ENCODE peak calls at places on chromosomes 1 and 21, in nine cellular contexts. I, C, R, N, G, S, E, K and O are unnamed samples.

GRCh38 chr21:42413500-42413899 is 9.8 kb downstream of the UBASH3A start:
- DNase-seq in I (no peak), C (no peak), R (no peak), N (no peak), G (no peak), S (no peak), E (no peak), K (no peak), O (no peak)

GRCh38 chr1:50048791-50049190 is 25.0 kb upstream of the AGBL4 start:
- DNase-seq in I (no peak), C (no peak), R (no peak), N (no peak), G (no peak), S (no peak), E (no peak), K (no peak), O (no peak)

GRCh38 chr1:200628223-200628868 is 7.8 kb upstream of the KIF14 start:
- DNase-seq in I (no peak), C (peak; percentile 11), R (no peak), N (no peak), G (no peak), S (no peak), E (no peak), K (no peak), O (no peak)

GRCh38 chr1:178004926-178005391 is 35.1 kb upstream of the SEC16B start:
- DNase-seq in I (no peak), C (no peak), R (no peak), N (no peak), G (no peak), S (no peak), E (no peak), K (peak; percentile 66), O (no peak)

GRCh38 chr1:28102169-28102568 is 13.8 kb upstream of the EYA3 start:
- DNase-seq in I (no peak), C (no peak), R (no peak), N (no peak), G (no peak), S (no peak), E (no peak), K (no peak), O (no peak)

GRCh38 chr1:203120325-203121138 is 7.0 kb upstream of the ADORA1 start:
- DNase-seq in I (no peak), C (no peak), R (no peak), N (no peak), G (no peak), S (no peak), E (no peak), K (no peak), O (peak; percentile 30)

GRCh38 chr1:201737350-201738060 is 91.5 kb upstream of the IPO9 start:
- DNase-seq in I (no peak), C (no peak), R (no peak), N (no peak), G (peak; percentile 89), S (no peak), E (no peak), K (peak; percentile 92), O (no peak)

GRCh38 chr1:209803568-209803967 is 2.4 kb downstream of the IRF6 start:
- DNase-seq in I (no peak), C (no peak), R (no peak), N (no peak), G (no peak), S (no peak), E (no peak), K (no peak), O (no peak)

GRCh38 chr1:81756872-81757271 is 43.9 kb upstream of the ADGRL2 start:
- DNase-seq in I (no peak), C (no peak), R (no peak), N (no peak), G (no peak), S (no peak), E (no peak), K (peak; percentile 41), O (no peak)

GRCh38 chr1:111704776-111705175 is 34.4 kb downstream of the INKA2 start:
- DNase-seq in I (no peak), C (no peak), R (no peak), N (no peak), G (no peak), S (no peak), E (no peak), K (peak; percentile 22), O (no peak)

GRCh38 chr1:176559474-176560390 is 96.8 kb downstream of the PAPPA2 start:
- DNase-seq in I (no peak), C (peak; percentile 68), R (peak; percentile 19), N (peak; percentile 40), G (peak; percentile 40), S (no peak), E (peak; percentile 84), K (peak; percentile 50), O (peak; percentile 49)

GRCh38 chr1:164602142-164602429 is 43.1 kb downstream of the PBX1 start:
- DNase-seq in I (no peak), C (peak; percentile 94), R (peak; percentile 16), N (peak; percentile 86), G (no peak), S (no peak), E (no peak), K (no peak), O (no peak)

GRCh38 chr1:185066181-185066580 is 20.8 kb downstream of the RNF2 start:
- DNase-seq in I (no peak), C (no peak), R (no peak), N (no peak), G (no peak), S (no peak), E (no peak), K (no peak), O (no peak)

GRCh38 chr1:172966844-172967540 is 83.7 kb downstream of the TNFSF18 start:
- DNase-seq in I (no peak), C (no peak), R (no peak), N (no peak), G (no peak), S (no peak), E (no peak), K (peak; percentile 60), O (peak; percentile 25)

GRCh38 chr1:214551052-214551435 is 358 bp downstream of the PTPN14 start:
- DNase-seq in I (no peak), C (peak; percentile 47), R (no peak), N (peak; percentile 62), G (peak; percentile 80), S (no peak), E (no peak), K (peak; percentile 21), O (no peak)

GRCh38 chr1:112508242-112509004 is at the start of gene WNT2B:
- DNase-seq in I (no peak), C (no peak), R (peak; percentile 63), N (peak; percentile 36), G (no peak), S (peak; percentile 52), E (no peak), K (no peak), O (peak; percentile 40)

GRCh38 chr1:194076646-194077045 is 890.2 kb upstream of the B3GALT2 start:
- DNase-seq in I (no peak), C (no peak), R (no peak), N (no peak), G (no peak), S (no peak), E (no peak), K (peak; percentile 41), O (no peak)

DNA sequence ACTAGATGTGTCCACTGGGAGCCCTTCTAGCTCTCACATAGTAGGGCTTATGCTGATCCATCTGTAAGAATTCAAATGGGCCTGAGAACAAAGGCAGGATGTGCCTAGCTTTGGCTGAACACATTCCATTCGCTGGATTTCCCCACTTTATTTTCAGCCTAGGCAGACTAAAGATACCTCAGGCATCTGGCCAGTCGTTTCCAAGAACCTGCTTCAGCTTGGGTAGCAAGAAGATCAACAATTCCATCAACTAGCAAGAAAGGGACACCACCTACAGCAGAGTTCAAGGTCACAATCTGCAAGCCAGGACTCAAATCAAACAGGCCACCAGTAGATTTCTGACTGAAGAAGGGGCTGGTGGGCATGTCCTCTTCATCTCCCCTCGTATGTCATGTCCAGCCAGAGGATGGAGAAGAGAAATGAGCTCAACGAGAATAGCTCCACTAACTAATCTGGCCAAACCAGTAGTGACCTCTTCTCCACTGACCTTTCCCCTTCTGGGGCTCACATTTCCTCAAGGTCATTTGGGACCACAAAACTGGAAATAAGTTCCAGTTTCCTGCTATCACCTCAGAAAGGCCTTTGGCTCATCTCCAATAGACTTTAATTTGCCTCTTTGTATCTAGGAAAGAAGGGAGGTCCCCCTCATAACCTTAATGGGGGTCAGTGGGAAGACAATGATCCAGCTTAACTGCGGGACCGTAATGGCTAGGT is 14.2 kb downstream of the TXNIP start:
- DNase-seq in I (no peak), C (no peak), R (no peak), N (peak; percentile 25), G (no peak), S (no peak), E (no peak), K (no peak), O (no peak)
- H3K4me3 ChIP-seq in I (no peak overlapping the region), C (no peak overlapping the region), R (no peak overlapping the region), N (no peak overlapping the region), G (no peak overlapping the region), S (no peak overlapping the region), E (no peak overlapping the region), K (no peak overlapping the region), O (no peak overlapping the region)

GRCh38 chr1:243495442-243496172 is 239.8 kb downstream of the SDCCAG8 start:
- DNase-seq in I (no peak), C (peak; percentile 27), R (no peak), N (no peak), G (peak; percentile 51), S (no peak), E (no peak), K (peak; percentile 64), O (no peak)
- H3K4me1 ChIP-seq in I (no peaks in the 10 kb centered on the region), C (no peaks in the 10 kb centered on the region), R (no peaks in the 10 kb centered on the region), N (peaks cover 4% of the 10 kb centered on the region), G (no peaks in the 10 kb centered on the region), S (no peaks in the 10 kb centered on the region), E (no peaks in the 10 kb centered on the region), K (peaks cover 9% of the 10 kb centered on the region), O (no peaks in the 10 kb centered on the region)

GRCh38 chr1:228231192-228231591 is 23.3 kb downstream of the OBSCN start:
- DNase-seq in I (no peak), C (no peak), R (no peak), N (no peak), G (no peak), S (no peak), E (no peak), K (no peak), O (no peak)
- H3K36me3 ChIP-seq in I (peaks cover 53% of the 10 kb centered on the region), C (no peaks in the 10 kb centered on the region), R (no peaks in the 10 kb centered on the region), N (no peaks in the 10 kb centered on the region), G (no peaks in the 10 kb centered on the region), S (no peaks in the 10 kb centered on the region), E (peaks cover 8% of the 10 kb centered on the region), K (no peaks in the 10 kb centered on the region), O (no peaks in the 10 kb centered on the region)

DNA sequence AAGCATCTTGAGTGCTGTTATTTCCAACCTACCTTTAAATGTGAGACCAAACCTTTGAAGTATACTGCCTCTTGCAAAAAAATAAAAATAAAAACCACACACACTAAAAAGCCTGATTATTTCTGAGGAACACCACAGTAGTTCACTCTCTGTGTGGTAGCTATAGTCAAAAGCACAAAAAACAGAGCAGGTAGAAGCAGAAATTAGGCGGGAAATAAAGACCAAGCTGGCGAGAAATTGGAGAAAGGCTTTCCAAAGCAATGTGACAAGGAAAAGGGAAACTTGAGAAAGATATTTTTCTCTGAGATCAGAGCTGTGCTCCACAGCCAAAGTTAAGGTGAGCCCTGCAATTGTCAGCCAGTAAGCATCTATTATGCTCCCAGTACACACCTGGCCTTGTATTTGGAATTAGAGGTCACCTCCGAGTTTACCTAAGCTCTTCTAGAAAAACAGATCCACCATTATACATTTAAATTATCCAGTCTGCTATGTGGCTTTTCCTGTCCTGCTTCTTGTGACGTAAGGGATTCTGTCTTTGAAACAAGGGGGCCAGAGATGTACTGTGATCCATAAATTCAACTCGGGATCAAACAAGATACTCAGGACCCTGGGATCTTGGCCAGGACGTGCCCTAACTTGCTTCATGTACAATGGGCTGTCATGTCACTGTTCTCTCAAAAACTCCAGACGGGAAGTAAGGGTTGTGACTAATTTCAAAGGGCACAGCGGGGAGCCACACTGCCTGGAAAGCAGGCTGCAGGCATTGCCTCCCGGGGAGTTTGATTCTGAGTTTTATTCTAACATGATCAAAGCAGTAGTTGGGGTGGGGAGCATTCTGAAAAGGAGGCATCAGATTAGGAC is 39.8 kb upstream of the RAB4A start:
- DNase-seq in I (no peak), C (peak; percentile 23), R (no peak), N (no peak), G (no peak), S (no peak), E (peak; percentile 6), K (peak; percentile 36), O (no peak)
- H3K4me3 ChIP-seq in I (no peak overlapping the region), C (no peak overlapping the region), R (no peak overlapping the region), N (no peak overlapping the region), G (no peak overlapping the region), S (no peak overlapping the region), E (no peak overlapping the region), K (no peak overlapping the region), O (no peak overlapping the region)